ENCODE peak calls at places on chromosomes 11 and 22, in six cellular contexts. One of them, this sample, is unnamed.

GRCh38 chr22:30280495-30280894 is 8.8 kb downstream of the CASTOR1 start:
- DNase-seq in heart left ventricle: no peak
- DNase-seq in hepatocyte: no peak
- DNase-seq in cardiac muscle cell: no peak
- DNase-seq in A673: no peak
- DNase-seq in CD8-positive, alpha-beta memory T cell: no peak
- DNase-seq in this sample: no peak

GRCh38 chr11:17258670-17259069 is 17.9 kb upstream of the NUCB2 start:
- DNase-seq in heart left ventricle: no peak
- DNase-seq in hepatocyte: peak; percentile 23
- DNase-seq in cardiac muscle cell: no peak
- DNase-seq in A673: no peak
- DNase-seq in CD8-positive, alpha-beta memory T cell: no peak
- DNase-seq in this sample: no peak

GRCh38 chr11:72328366-72329224 is 84.6 kb upstream of the PHOX2A start:
- DNase-seq in heart left ventricle: no peak
- DNase-seq in hepatocyte: no peak
- DNase-seq in cardiac muscle cell: peak; percentile 66
- DNase-seq in A673: no peak
- DNase-seq in CD8-positive, alpha-beta memory T cell: no peak
- DNase-seq in this sample: no peak

GRCh38 chr11:82176365-82176764 is 557.3 kb downstream of the FAM181B start:
- DNase-seq in heart left ventricle: no peak
- DNase-seq in hepatocyte: no peak
- DNase-seq in cardiac muscle cell: no peak
- DNase-seq in A673: no peak
- DNase-seq in CD8-positive, alpha-beta memory T cell: no peak
- DNase-seq in this sample: no peak

GRCh38 chr22:26461188-26461810 is 22.3 kb downstream of the HPS4 start:
- DNase-seq in heart left ventricle: peak; percentile 56
- DNase-seq in hepatocyte: peak; percentile 78
- DNase-seq in cardiac muscle cell: peak; percentile 45
- DNase-seq in A673: peak; percentile 56
- DNase-seq in CD8-positive, alpha-beta memory T cell: peak; percentile 31
- DNase-seq in this sample: peak; percentile 49

GRCh38 chr11:10294289-10294953 is 402 bp upstream of the SBF2 start:
- DNase-seq in heart left ventricle: peak; percentile 53
- DNase-seq in hepatocyte: peak; percentile 70
- DNase-seq in cardiac muscle cell: peak; percentile 83
- DNase-seq in A673: peak; percentile 71
- DNase-seq in CD8-positive, alpha-beta memory T cell: no peak
- DNase-seq in this sample: peak; percentile 48

GRCh38 chr11:28757725-28758515 is 649.7 kb downstream of the METTL15 start:
- DNase-seq in heart left ventricle: no peak
- DNase-seq in hepatocyte: no peak
- DNase-seq in cardiac muscle cell: peak; percentile 88
- DNase-seq in A673: no peak
- DNase-seq in CD8-positive, alpha-beta memory T cell: no peak
- DNase-seq in this sample: no peak

GRCh38 chr11:75492181-75492820 is 33.4 kb downstream of the GDPD5 start:
- DNase-seq in heart left ventricle: no peak
- DNase-seq in hepatocyte: no peak
- DNase-seq in cardiac muscle cell: peak; percentile 11
- DNase-seq in A673: peak; percentile 34
- DNase-seq in CD8-positive, alpha-beta memory T cell: peak; percentile 25
- DNase-seq in this sample: no peak

GRCh38 chr11:89487016-89487415 is 4.2 kb downstream of the NOX4 start:
- DNase-seq in heart left ventricle: no peak
- DNase-seq in hepatocyte: no peak
- DNase-seq in cardiac muscle cell: no peak
- DNase-seq in A673: no peak
- DNase-seq in CD8-positive, alpha-beta memory T cell: no peak
- DNase-seq in this sample: no peak

GRCh38 chr11:96254087-96254486 is 88.9 kb downstream of the MAML2 start:
- DNase-seq in heart left ventricle: peak; percentile 43
- DNase-seq in hepatocyte: no peak
- DNase-seq in cardiac muscle cell: peak; percentile 94
- DNase-seq in A673: peak; percentile 60
- DNase-seq in CD8-positive, alpha-beta memory T cell: no peak
- DNase-seq in this sample: peak; percentile 80

GRCh38 chr11:7515544-7515943 is 1.7 kb downstream of the PPFIBP2 start:
- DNase-seq in heart left ventricle: no peak
- DNase-seq in hepatocyte: no peak
- DNase-seq in cardiac muscle cell: no peak
- DNase-seq in A673: no peak
- DNase-seq in CD8-positive, alpha-beta memory T cell: no peak
- DNase-seq in this sample: no peak

GRCh38 chr22:29344137-29344536 is 28.6 kb upstream of the RASL10A start:
- DNase-seq in heart left ventricle: peak; percentile 82
- DNase-seq in hepatocyte: peak; percentile 61
- DNase-seq in cardiac muscle cell: peak; percentile 90
- DNase-seq in A673: peak; percentile 39
- DNase-seq in CD8-positive, alpha-beta memory T cell: no peak
- DNase-seq in this sample: peak; percentile 57

GRCh38 chr22:39481054-39481453 is 21.0 kb upstream of the MIEF1 start:
- DNase-seq in heart left ventricle: no peak
- DNase-seq in hepatocyte: no peak
- DNase-seq in cardiac muscle cell: no peak
- DNase-seq in A673: no peak
- DNase-seq in CD8-positive, alpha-beta memory T cell: no peak
- DNase-seq in this sample: no peak

GRCh38 chr22:46092011-46092410 is 58.3 kb upstream of the PPARA start:
- DNase-seq in heart left ventricle: peak; percentile 20
- DNase-seq in hepatocyte: no peak
- DNase-seq in cardiac muscle cell: no peak
- DNase-seq in A673: no peak
- DNase-seq in CD8-positive, alpha-beta memory T cell: no peak
- DNase-seq in this sample: peak; percentile 6

GRCh38 chr11:107018902-107019493 is 722 bp upstream of the GUCY1A2 start:
- DNase-seq in heart left ventricle: peak; percentile 71
- DNase-seq in hepatocyte: peak; percentile 92
- DNase-seq in cardiac muscle cell: peak; percentile 83
- DNase-seq in A673: peak; percentile 78
- DNase-seq in CD8-positive, alpha-beta memory T cell: no peak
- DNase-seq in this sample: peak; percentile 56

GRCh38 chr11:57567210-57567511 is 311 bp downstream of the UBE2L6 start:
- DNase-seq in heart left ventricle: no peak
- DNase-seq in hepatocyte: no peak
- DNase-seq in cardiac muscle cell: no peak
- DNase-seq in A673: peak; percentile 12
- DNase-seq in CD8-positive, alpha-beta memory T cell: peak; percentile 16
- DNase-seq in this sample: no peak

GRCh38 chr22:24063986-24064385 is 52.9 kb downstream of the CABIN1 start:
- DNase-seq in heart left ventricle: no peak
- DNase-seq in hepatocyte: no peak
- DNase-seq in cardiac muscle cell: no peak
- DNase-seq in A673: no peak
- DNase-seq in CD8-positive, alpha-beta memory T cell: no peak
- DNase-seq in this sample: no peak

GRCh38 chr11:85810521-85810870 is 445 bp downstream of the SYTL2 start:
- DNase-seq in heart left ventricle: no peak
- DNase-seq in hepatocyte: no peak
- DNase-seq in cardiac muscle cell: no peak
- DNase-seq in A673: no peak
- DNase-seq in CD8-positive, alpha-beta memory T cell: no peak
- DNase-seq in this sample: no peak

GRCh38 chr11:128482512-128483191 is 104.7 kb downstream of the ETS1 start:
- DNase-seq in heart left ventricle: peak; percentile 56
- DNase-seq in hepatocyte: no peak
- DNase-seq in cardiac muscle cell: peak; percentile 92
- DNase-seq in A673: no peak
- DNase-seq in CD8-positive, alpha-beta memory T cell: no peak
- DNase-seq in this sample: no peak

GRCh38 chr11:112167145-112167544 is at the start of gene TEX12:
- DNase-seq in heart left ventricle: no peak
- DNase-seq in hepatocyte: no peak
- DNase-seq in cardiac muscle cell: no peak
- DNase-seq in A673: no peak
- DNase-seq in CD8-positive, alpha-beta memory T cell: no peak
- DNase-seq in this sample: no peak

GRCh38 chr11:73334244-73335203 is 26.4 kb downstream of the ARHGEF17 start:
- DNase-seq in heart left ventricle: peak; percentile 92
- DNase-seq in hepatocyte: peak; percentile 80
- DNase-seq in cardiac muscle cell: peak; percentile 90
- DNase-seq in A673: peak; percentile 45
- DNase-seq in CD8-positive, alpha-beta memory T cell: no peak
- DNase-seq in this sample: peak; percentile 87

GRCh38 chr11:10379871-10380568 is 75.0 kb upstream of the AMPD3 start:
- DNase-seq in heart left ventricle: no peak
- DNase-seq in hepatocyte: no peak
- DNase-seq in cardiac muscle cell: peak; percentile 49
- DNase-seq in A673: no peak
- DNase-seq in CD8-positive, alpha-beta memory T cell: no peak
- DNase-seq in this sample: no peak

GRCh38 chr11:12942157-12942556 is 67.0 kb upstream of the RASSF10 start:
- DNase-seq in heart left ventricle: no peak
- DNase-seq in hepatocyte: no peak
- DNase-seq in cardiac muscle cell: no peak
- DNase-seq in A673: no peak
- DNase-seq in CD8-positive, alpha-beta memory T cell: no peak
- DNase-seq in this sample: no peak

GRCh38 chr11:15918212-15918611 is 438.1 kb downstream of the SOX6 start:
- DNase-seq in heart left ventricle: no peak
- DNase-seq in hepatocyte: no peak
- DNase-seq in cardiac muscle cell: no peak
- DNase-seq in A673: no peak
- DNase-seq in CD8-positive, alpha-beta memory T cell: no peak
- DNase-seq in this sample: no peak

GRCh38 chr11:127345819-127346459 is 345.4 kb upstream of the KIRREL3 start:
- DNase-seq in heart left ventricle: peak; percentile 32
- DNase-seq in hepatocyte: peak; percentile 64
- DNase-seq in cardiac muscle cell: peak; percentile 28
- DNase-seq in A673: peak; percentile 56
- DNase-seq in CD8-positive, alpha-beta memory T cell: no peak
- DNase-seq in this sample: no peak

GRCh38 chr11:27205779-27206549 is 157.1 kb downstream of the CCDC34 start:
- DNase-seq in heart left ventricle: no peak
- DNase-seq in hepatocyte: no peak
- DNase-seq in cardiac muscle cell: no peak
- DNase-seq in A673: no peak
- DNase-seq in CD8-positive, alpha-beta memory T cell: no peak
- DNase-seq in this sample: no peak

GRCh38 chr22:28019881-28020861 is 101.1 kb upstream of the PITPNB start:
- DNase-seq in heart left ventricle: peak; percentile 82
- DNase-seq in hepatocyte: peak; percentile 83
- DNase-seq in cardiac muscle cell: peak; percentile 66
- DNase-seq in A673: peak; percentile 77
- DNase-seq in CD8-positive, alpha-beta memory T cell: peak; percentile 40
- DNase-seq in this sample: peak; percentile 78

GRCh38 chr22:22156716-22157499 is 87.7 kb upstream of the VPREB1 start:
- DNase-seq in heart left ventricle: peak; percentile 41
- DNase-seq in hepatocyte: peak; percentile 86
- DNase-seq in cardiac muscle cell: peak; percentile 80
- DNase-seq in A673: peak; percentile 77
- DNase-seq in CD8-positive, alpha-beta memory T cell: peak; percentile 22
- DNase-seq in this sample: no peak
- H3K4me3 ChIP-seq in heart left ventricle: no peak overlapping the region
- H3K4me3 ChIP-seq in hepatocyte: no peak overlapping the region
- H3K4me3 ChIP-seq in cardiac muscle cell: no peak overlapping the region
- H3K4me3 ChIP-seq in A673: no peak overlapping the region
- H3K4me3 ChIP-seq in CD8-positive, alpha-beta memory T cell: no peak overlapping the region
- H3K4me3 ChIP-seq in this sample: no peak overlapping the region

DNA sequence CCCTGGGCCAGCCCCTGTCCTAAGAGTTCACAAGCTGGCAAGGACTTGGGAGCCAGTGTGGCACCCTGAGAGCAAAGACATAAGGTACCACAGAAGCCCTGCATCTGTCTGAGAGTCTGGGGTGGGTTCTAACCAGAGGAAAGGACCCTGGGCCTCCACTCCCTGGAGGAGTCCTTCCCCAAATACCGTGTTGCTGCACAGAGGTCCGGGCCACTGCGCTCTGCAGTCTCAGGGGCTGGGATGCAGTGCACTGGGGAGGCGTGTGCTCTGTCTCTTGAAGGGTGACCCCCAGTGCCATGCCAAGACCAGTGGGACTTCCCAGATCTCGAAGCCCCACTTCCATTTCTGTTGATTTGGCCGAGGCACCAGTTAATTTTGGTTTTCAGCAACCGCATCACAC is 4.3 kb upstream of the SH3BP1 start:
- DNase-seq in heart left ventricle: no peak
- DNase-seq in hepatocyte: no peak
- DNase-seq in cardiac muscle cell: no peak
- DNase-seq in A673: no peak
- DNase-seq in CD8-positive, alpha-beta memory T cell: no peak
- DNase-seq in this sample: no peak
- H3K27ac ChIP-seq in heart left ventricle: no peak overlapping the region
- H3K27ac ChIP-seq in hepatocyte: peak overlapping the region; percentile 95
- H3K27ac ChIP-seq in cardiac muscle cell: peak overlapping the region; percentile 91
- H3K27ac ChIP-seq in A673: peak overlapping the region; percentile 77
- H3K27ac ChIP-seq in CD8-positive, alpha-beta memory T cell: no peak overlapping the region
- H3K27ac ChIP-seq in this sample: no peak overlapping the region

GRCh38 chr11:126082251-126083109 is 19.8 kb upstream of the CDON start:
- DNase-seq in heart left ventricle: no peak
- DNase-seq in hepatocyte: no peak
- DNase-seq in cardiac muscle cell: no peak
- DNase-seq in A673: peak; percentile 38
- DNase-seq in CD8-positive, alpha-beta memory T cell: no peak
- DNase-seq in this sample: no peak

GRCh38 chr11:126083829-126084607 is 21.4 kb upstream of the CDON start:
- DNase-seq in heart left ventricle: no peak
- DNase-seq in hepatocyte: no peak
- DNase-seq in cardiac muscle cell: no peak
- DNase-seq in A673: peak; percentile 42
- DNase-seq in CD8-positive, alpha-beta memory T cell: no peak
- DNase-seq in this sample: no peak

GRCh38 chr11:126081915-126082250 is 19.2 kb upstream of the CDON start:
- DNase-seq in heart left ventricle: no peak
- DNase-seq in hepatocyte: no peak
- DNase-seq in cardiac muscle cell: no peak
- DNase-seq in A673: no peak
- DNase-seq in CD8-positive, alpha-beta memory T cell: no peak
- DNase-seq in this sample: no peak

GRCh38 chr11:126079640-126080205 is 17.1 kb upstream of the CDON start:
- DNase-seq in heart left ventricle: no peak
- DNase-seq in hepatocyte: peak; percentile 42
- DNase-seq in cardiac muscle cell: no peak
- DNase-seq in A673: no peak
- DNase-seq in CD8-positive, alpha-beta memory T cell: no peak
- DNase-seq in this sample: no peak

GRCh38 chr11:126080206-126080941 is 17.7 kb upstream of the CDON start:
- DNase-seq in heart left ventricle: no peak
- DNase-seq in hepatocyte: peak; percentile 20
- DNase-seq in cardiac muscle cell: peak; percentile 30
- DNase-seq in A673: no peak
- DNase-seq in CD8-positive, alpha-beta memory T cell: no peak
- DNase-seq in this sample: no peak
- H3K4me1 ChIP-seq in heart left ventricle: peaks cover 5% of the 10 kb centered on the region
- H3K4me1 ChIP-seq in hepatocyte: peaks cover 30% of the 10 kb centered on the region
- H3K4me1 ChIP-seq in cardiac muscle cell: peaks cover 25% of the 10 kb centered on the region
- H3K4me1 ChIP-seq in A673: peaks cover 13% of the 10 kb centered on the region
- H3K4me1 ChIP-seq in CD8-positive, alpha-beta memory T cell: peaks cover 17% of the 10 kb centered on the region
- H3K4me1 ChIP-seq in this sample: no peaks in the 10 kb centered on the region

DNA sequence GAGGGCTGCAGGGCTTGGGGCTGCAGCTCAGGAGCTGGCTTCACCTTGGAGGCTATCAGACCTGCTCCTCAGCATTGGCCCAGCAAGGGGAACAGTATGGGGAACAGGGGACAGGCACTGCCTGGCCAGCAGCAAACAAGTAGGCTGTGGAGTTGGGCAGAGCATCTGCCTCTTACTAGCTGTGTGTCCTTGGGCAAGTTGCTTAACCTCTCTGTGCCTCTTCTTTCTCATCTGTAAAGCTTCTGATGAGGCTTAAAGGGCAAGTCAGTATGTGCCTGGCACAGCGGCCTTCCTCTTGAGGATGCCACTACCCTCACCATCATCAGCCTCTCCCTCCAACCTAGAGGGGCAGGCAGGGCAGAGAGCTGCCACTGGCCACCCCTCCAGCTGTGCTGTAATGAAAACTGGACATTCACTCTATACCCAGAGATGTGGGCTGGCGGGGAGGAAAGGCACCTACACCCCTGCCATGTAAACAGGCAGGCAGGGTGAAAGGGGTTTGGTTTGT is 7.5 kb upstream of the CDKN1C start:
- DNase-seq in heart left ventricle: no peak
- DNase-seq in hepatocyte: no peak
- DNase-seq in cardiac muscle cell: no peak
- DNase-seq in A673: no peak
- DNase-seq in CD8-positive, alpha-beta memory T cell: no peak
- DNase-seq in this sample: no peak
- H3K4me3 ChIP-seq in heart left ventricle: peak overlapping the region; percentile 45
- H3K4me3 ChIP-seq in hepatocyte: no peak overlapping the region
- H3K4me3 ChIP-seq in cardiac muscle cell: no peak overlapping the region
- H3K4me3 ChIP-seq in A673: peak overlapping the region; percentile 32
- H3K4me3 ChIP-seq in CD8-positive, alpha-beta memory T cell: peak overlapping the region; percentile 63
- H3K4me3 ChIP-seq in this sample: peak overlapping the region; percentile 58